ENCODE peak calls at places on chromosomes 7 and 10, in five cellular contexts. E is Panc1, J is IMR-90, R is foreskin fibroblast, V is spleen. O is an unnamed sample.

GRCh38 chr10:12208460-12208859 is 12.5 kb downstream of the CDC123 start:
- DNase-seq in V (no peak), E (no peak), J (no peak), R (no peak), O (no peak)

GRCh38 chr10:50604823-50605222 is 18.9 kb downstream of the SGMS1 start:
- DNase-seq in E (no peak), J (no peak), V (no peak), R (no peak), O (no peak)

GRCh38 chr10:132603851-132604533 is 66.4 kb downstream of the INPP5A start:
- DNase-seq in V (peak), R (no peak), E (no peak), J (no peak), O (no peak)

GRCh38 chr10:130652544-130652943 is 516.4 kb downstream of the GLRX3 start:
- DNase-seq in R (no peak), V (no peak), E (no peak), J (no peak), O (no peak)

GRCh38 chr7:129213828-129214227 is 11.0 kb upstream of the AHCYL2 start:
- DNase-seq in E (no peak), V (no peak), R (no peak), J (no peak), O (no peak)

GRCh38 chr10:98417973-98418372 is 3.0 kb upstream of the PYROXD2 start:
- DNase-seq in R (no peak), E (no peak), J (no peak), V (no peak), O (no peak)

GRCh38 chr10:67663449-67664087 is 32.4 kb downstream of the CTNNA3 start:
- DNase-seq in R (no peak), V (no peak), E (no peak), J (no peak), O (no peak)

GRCh38 chr7:90520484-90520883 is 51.0 kb downstream of the PTTG1IP2 start:
- DNase-seq in R (no peak), V (no peak), E (no peak), J (peak), O (no peak)

GRCh38 chr10:30227481-30227880 is 121.6 kb downstream of the MTPAP start:
- DNase-seq in R (no peak), J (no peak), V (no peak), E (no peak), O (no peak)

GRCh38 chr10:110636932-110637557 is 7.1 kb upstream of the RBM20 start:
- DNase-seq in R (no peak), J (no peak), V (no peak), E (no peak), O (no peak)

GRCh38 chr7:40551685-40552576 is 417.1 kb downstream of the SUGCT start:
- DNase-seq in R (peak), V (peak), E (no peak), J (peak), O (no peak)

GRCh38 chr10:79329529-79329928 is 17.7 kb upstream of the PPIF start:
- DNase-seq in J (no peak), R (no peak), V (no peak), E (no peak), O (no peak)

GRCh38 chr10:3472705-3473078 is 300.1 kb upstream of the PITRM1 start:
- DNase-seq in E (no peak), V (no peak), J (peak), R (no peak), O (peak)

GRCh38 chr10:112389147-112389822 is 15.4 kb downstream of the ACSL5 start:
- DNase-seq in V (no peak), R (peak), E (peak), J (peak), O (no peak)

GRCh38 chr7:115085421-115085820 is 163.5 kb downstream of the MDFIC start:
- DNase-seq in V (no peak), R (no peak), J (no peak), E (no peak), O (no peak)

GRCh38 chr7:115083935-115084334 is 162.0 kb downstream of the MDFIC start:
- DNase-seq in E (no peak), R (no peak), V (no peak), J (no peak), O (no peak)

GRCh38 chr7:115087437-115087836 is 165.5 kb downstream of the MDFIC start:
- DNase-seq in R (peak), J (peak), V (no peak), E (no peak), O (peak)

GRCh38 chr7:115088938-115089337 is 167.0 kb downstream of the MDFIC start:
- DNase-seq in V (no peak), E (no peak), J (no peak), R (no peak), O (no peak)

GRCh38 chr7:115086146-115086841 is 164.4 kb downstream of the MDFIC start:
- DNase-seq in E (no peak), R (no peak), J (no peak), V (no peak), O (no peak)
- TF ChIP-seq CTCF in E (no peak), R (no peak), J (no peak), V (no peak), O (no peak)

DNA sequence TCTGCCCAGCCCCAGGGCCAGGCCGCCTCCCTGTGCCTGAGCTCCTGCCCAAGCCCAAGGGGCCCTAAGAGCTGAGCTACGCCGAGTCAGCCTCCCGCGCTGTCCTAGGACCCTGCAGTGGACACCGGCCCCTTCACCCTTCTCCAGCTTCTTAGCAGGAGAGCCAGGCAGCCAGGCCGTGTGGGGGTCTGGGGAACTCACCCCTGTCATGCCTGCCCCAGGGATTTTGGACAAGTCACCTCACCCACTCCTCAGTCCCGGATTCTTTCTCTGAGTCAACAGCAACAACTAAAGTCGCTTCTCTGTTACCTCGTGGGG is 79.3 kb downstream of the MKI67 start:
- DNase-seq in E (no peak), V (peak), R (no peak), J (no peak), O (no peak)
- H3K4me3 ChIP-seq in E (no peak), V (peak), R (no peak), J (no peak), O (no peak)

DNA sequence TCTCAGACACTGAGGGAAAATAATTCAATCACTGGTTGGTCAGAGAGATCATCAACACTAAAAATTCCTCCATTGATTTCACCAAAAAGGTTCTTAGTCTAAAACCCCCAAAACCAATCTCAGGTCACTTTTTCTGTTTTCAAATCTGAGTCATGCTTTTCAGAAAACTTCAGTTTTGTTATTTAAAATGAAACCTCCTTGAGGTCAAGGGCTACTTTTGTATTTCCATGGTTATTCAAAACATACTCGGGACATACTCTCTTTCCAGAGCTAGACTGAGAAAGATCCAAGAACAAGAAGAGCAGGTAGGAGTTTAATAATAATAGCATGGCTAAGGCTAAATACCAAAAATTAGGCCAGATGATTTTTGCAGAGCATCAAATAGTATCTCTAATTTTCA is 152.8 kb downstream of the SDHAF3 start:
- DNase-seq in J (no peak), V (no peak), R (no peak), E (no peak), O (no peak)
- TF ChIP-seq CTCF in J (no peak), V (no peak), R (no peak), E (no peak), O (no peak)

GRCh38 chr7:64905133-64905532 is 2.1 kb downstream of the ZNF273 start:
- DNase-seq in R (no peak), E (no peak), J (no peak), V (no peak), O (no peak)
- H3K4me3 ChIP-seq in R (no peak), E (no peak), J (no peak), V (no peak), O (no peak)

GRCh38 chr10:87829986-87830732 is 12.1 kb upstream of the ATAD1 start:
- DNase-seq in R (no peak), J (no peak), V (no peak), E (no peak), O (no peak)
- TF ChIP-seq CTCF in R (no peak), J (no peak), V (no peak), E (no peak), O (no peak)

GRCh38 chr10:117163954-117164292 is 25.9 kb upstream of the VAX1 start:
- DNase-seq in V (no peak), R (no peak), E (no peak), J (no peak), O (no peak)
- H3K4me3 ChIP-seq in V (no peak), R (no peak), E (no peak), J (no peak), O (no peak)

GRCh38 chr7:1555813-1556540 is at the start of gene TMEM184A:
- DNase-seq in V (no peak), E (no peak), R (no peak), J (no peak), O (no peak)

GRCh38 chr7:1553513-1554210 is 2.3 kb downstream of the TMEM184A start:
- DNase-seq in J (no peak), E (no peak), V (no peak), R (no peak), O (no peak)

GRCh38 chr7:1557006-1557405 is 1.0 kb upstream of the TMEM184A start:
- DNase-seq in E (no peak), R (no peak), J (no peak), V (no peak), O (no peak)

GRCh38 chr7:1554332-1555045 is 1.5 kb downstream of the TMEM184A start:
- DNase-seq in R (no peak), E (no peak), V (no peak), J (no peak), O (no peak)

GRCh38 chr7:1555046-1555812 is 776 bp downstream of the TMEM184A start:
- DNase-seq in E (no peak), R (peak), J (peak), V (no peak), O (peak)
- TF ChIP-seq CTCF in E (no peak), R (no peak), J (peak), V (no peak), O (no peak)

GRCh38 chr7:25894902-25895791 is 256.9 kb upstream of the NFE2L3 start:
- DNase-seq in R (peak), J (peak), E (peak), V (peak), O (no peak)

GRCh38 chr7:25891591-25891990 is 260.4 kb upstream of the NFE2L3 start:
- DNase-seq in E (no peak), R (no peak), J (no peak), V (no peak), O (no peak)

GRCh38 chr7:25893436-25893835 is 258.6 kb upstream of the NFE2L3 start:
- DNase-seq in R (no peak), V (no peak), J (no peak), E (no peak), O (no peak)

GRCh38 chr7:25895792-25896171 is 256.2 kb upstream of the NFE2L3 start:
- DNase-seq in R (no peak), V (no peak), E (no peak), J (no peak), O (no peak)

DNA sequence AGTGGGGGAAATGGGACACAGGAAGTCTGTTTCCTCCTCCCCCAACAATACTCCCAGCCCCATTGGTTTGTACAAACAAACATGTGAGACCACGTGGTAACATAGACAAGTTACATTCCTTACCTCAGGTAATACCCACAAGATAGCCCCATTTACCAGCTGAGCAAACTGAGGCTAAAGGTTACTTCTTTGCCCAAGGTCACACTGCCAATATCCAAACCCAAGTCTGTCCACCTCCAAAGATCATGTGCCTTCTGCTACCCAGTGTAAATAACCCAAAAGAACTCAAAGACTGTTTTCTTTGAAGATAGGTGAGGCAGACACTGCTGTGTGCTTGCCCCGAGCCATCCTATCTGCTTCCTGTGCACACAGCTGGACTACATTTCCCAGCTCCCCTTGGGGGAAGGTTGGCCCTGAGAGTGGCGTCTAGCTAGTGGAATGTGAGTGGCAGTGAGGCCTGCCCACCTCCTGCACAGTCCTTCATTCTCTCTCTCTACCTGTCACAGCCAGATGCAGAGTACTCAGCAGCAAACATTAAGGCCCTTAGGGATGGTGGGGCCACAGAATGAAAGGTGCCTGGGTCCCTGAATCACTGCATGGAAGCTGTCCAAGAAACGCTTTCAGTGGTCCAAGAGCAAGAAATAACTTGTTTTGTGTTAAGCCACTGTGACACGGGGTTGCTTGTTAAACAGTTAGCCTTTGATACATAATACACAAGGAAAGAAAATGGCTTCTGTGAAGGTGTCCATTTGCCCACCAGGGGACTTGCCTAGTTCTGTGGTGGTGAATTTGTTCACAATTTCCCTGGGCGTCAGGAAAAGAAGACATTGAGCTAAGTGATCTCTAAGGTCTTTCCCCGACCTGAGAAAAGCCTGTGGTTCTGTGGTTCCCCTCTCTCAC is 257.7 kb upstream of the NFE2L3 start:
- DNase-seq in E (no peak), V (no peak), J (no peak), R (no peak), O (no peak)
- H3K4me3 ChIP-seq in E (peak), V (no peak), J (no peak), R (no peak), O (no peak)

GRCh38 chr7:39413866-39414668 is 152.1 kb upstream of the YAE1 start:
- DNase-seq in R (peak), E (no peak), V (peak), J (peak), O (no peak)
- TF ChIP-seq CTCF in R (no peak), E (peak), V (no peak), J (no peak), O (no peak)

O was measured in AG04449.